ENCODE peak calls at places on chromosomes 13 and 19, in seven cellular contexts. F is NAMALWA, M is C1 segment of cervical spinal cord, Z is heart left ventricle, B is anterior cingulate cortex, Q is D341Med, K is T follicular helper cell. P is an unnamed sample.

GRCh38 chr13:108915095-108915633 is 285.8 kb downstream of the MYO16 start:
- DNase-seq in F (no peak), M (no peak), Z (no peak), B (no peak), Q (no peak), K (no peak), P (peak; percentile 50)

GRCh38 chr13:110230661-110231347 is 76.2 kb downstream of the COL4A1 start:
- DNase-seq in F (no peak), M (no peak), Z (no peak), B (no peak), Q (no peak), K (no peak), P (no peak)

GRCh38 chr19:38250821-38251563 is 5.2 kb downstream of the PPP1R14A start:
- DNase-seq in F (no peak), M (peak; percentile 71), Z (peak; percentile 91), B (peak; percentile 49), Q (peak; percentile 60), K (no peak), P (no peak)

GRCh38 chr19:57305056-57305455 is 15.2 kb upstream of the ZNF543 start:
- DNase-seq in F (no peak), M (no peak), Z (no peak), B (no peak), Q (no peak), K (no peak), P (no peak)

GRCh38 chr19:623974-624373 is 9.4 kb downstream of the POLRMT start:
- DNase-seq in F (no peak), M (no peak), Z (no peak), B (no peak), Q (no peak), K (no peak), P (peak; percentile 82)

GRCh38 chr13:93670858-93671257 is 444.3 kb downstream of the GPC6 start:
- DNase-seq in F (no peak), M (no peak), Z (no peak), B (no peak), Q (no peak), K (no peak), P (no peak)

GRCh38 chr13:51333826-51334225 is 5.7 kb upstream of the SERPINE3 start:
- DNase-seq in F (no peak), M (no peak), Z (no peak), B (no peak), Q (no peak), K (no peak), P (no peak)

GRCh38 chr13:113178070-113178895 is 19.8 kb downstream of the PROZ start:
- DNase-seq in F (no peak), M (no peak), Z (no peak), B (no peak), Q (no peak), K (no peak), P (peak; percentile 99)

GRCh38 chr13:95535243-95535642 is 17.3 kb upstream of the CLDN10 start:
- DNase-seq in F (no peak), M (no peak), Z (no peak), B (no peak), Q (no peak), K (no peak), P (peak; percentile 73)

GRCh38 chr13:77563110-77563509 is 27.6 kb downstream of the SCEL start:
- DNase-seq in F (no peak), M (no peak), Z (no peak), B (no peak), Q (no peak), K (no peak), P (peak; percentile 17)

GRCh38 chr13:37381502-37381901 is 217.1 kb downstream of the POSTN start:
- DNase-seq in F (no peak), M (no peak), Z (no peak), B (no peak), Q (no peak), K (no peak), P (no peak)

GRCh38 chr19:15551183-15552004 is 43.1 kb downstream of the CYP4F22 start:
- DNase-seq in F (peak; percentile 41), M (no peak), Z (no peak), B (no peak), Q (peak; percentile 48), K (peak; percentile 53), P (no peak)

GRCh38 chr13:51000576-51001260 is 91.1 kb downstream of the RNASEH2B start:
- DNase-seq in F (no peak), M (no peak), Z (peak; percentile 17), B (no peak), Q (no peak), K (no peak), P (peak; percentile 42)

GRCh38 chr19:5782945-5783919 is 1.3 kb downstream of the PRR22 start:
- DNase-seq in F (no peak), M (no peak), Z (no peak), B (no peak), Q (no peak), K (no peak), P (no peak)

GRCh38 chr19:40907968-40908735 is 26.1 kb upstream of the CYP2A7 start:
- DNase-seq in F (no peak), M (no peak), Z (peak; percentile 25), B (no peak), Q (no peak), K (peak; percentile 50), P (no peak)

P was measured in IMR-90.